ENCODE peak calls at places on chromosome 1, in four cellular contexts. One of them, this sample, is unnamed.

GRCh38 chr1:156114101-156114918 is at the start of gene LMNA:
- DNase-seq in RWPE2: peak; percentile 97
- DNase-seq in T-helper 9 cell: peak; percentile 78
- DNase-seq in activated gamma-delta T cell: peak; percentile 60
- DNase-seq in this sample: peak; percentile 49

GRCh38 chr1:229341811-229342304 is 989 bp downstream of the CCSAP start:
- DNase-seq in RWPE2: no peak
- DNase-seq in activated gamma-delta T cell: no peak
- DNase-seq in T-helper 9 cell: no peak
- DNase-seq in this sample: no peak

GRCh38 chr1:97137862-97138514 is 416.4 kb downstream of the PTBP2 start:
- DNase-seq in RWPE2: no peak
- DNase-seq in T-helper 9 cell: no peak
- DNase-seq in activated gamma-delta T cell: no peak
- DNase-seq in this sample: no peak

GRCh38 chr1:25473653-25474225 is 43.0 kb downstream of the MACO1 start:
- DNase-seq in RWPE2: no peak
- DNase-seq in activated gamma-delta T cell: no peak
- DNase-seq in T-helper 9 cell: no peak
- DNase-seq in this sample: no peak

GRCh38 chr1:64084451-64084850 is 119.0 kb upstream of the UBE2U start:
- DNase-seq in activated gamma-delta T cell: no peak
- DNase-seq in RWPE2: no peak
- DNase-seq in T-helper 9 cell: no peak
- DNase-seq in this sample: no peak

GRCh38 chr1:100353073-100353801 is 931 bp downstream of the CDC14A start:
- DNase-seq in activated gamma-delta T cell: peak; percentile 24
- DNase-seq in T-helper 9 cell: no peak
- DNase-seq in RWPE2: no peak
- DNase-seq in this sample: peak; percentile 44

GRCh38 chr1:2876846-2877245 is 75.4 kb upstream of the TTC34 start:
- DNase-seq in T-helper 9 cell: no peak
- DNase-seq in RWPE2: no peak
- DNase-seq in activated gamma-delta T cell: no peak
- DNase-seq in this sample: no peak

GRCh38 chr1:55018395-55018794 is 19.7 kb downstream of the BSND start:
- DNase-seq in activated gamma-delta T cell: no peak
- DNase-seq in T-helper 9 cell: no peak
- DNase-seq in RWPE2: no peak
- DNase-seq in this sample: no peak

GRCh38 chr1:96554364-96554763 is 167.2 kb upstream of the PTBP2 start:
- DNase-seq in T-helper 9 cell: no peak
- DNase-seq in RWPE2: no peak
- DNase-seq in activated gamma-delta T cell: no peak
- DNase-seq in this sample: no peak